ENCODE peak calls at places on chromosomes 11 and 22, in ten cellular contexts. U is upper lobe of right lung, M is A549, R is iPS-NIHi11, P is stomach, W is fibroblast of the conjunctiva, J is posterior vena cava, V is astrocyte of the hippocampus, Y is foreskin fibroblast, H is NCI-H345. S is an unnamed sample.

GRCh38 chr11:93784935-93785360 is 866 bp downstream of the MED17 start:
- DNase-seq in R (peak), H (peak), W (no peak), U (no peak), M (no peak), J (no peak), P (no peak), Y (peak), V (no peak), S (no peak)

GRCh38 chr11:55714982-55715888 is 53.2 kb downstream of the OR4C6 start:
- DNase-seq in P (no peak), J (no peak), R (no peak), Y (no peak), V (no peak), W (no peak), M (peak), U (no peak), H (no peak), S (no peak)

GRCh38 chr11:125892071-125892470 is 4.6 kb downstream of the HYLS1 start:
- DNase-seq in H (no peak), W (no peak), M (peak), J (no peak), Y (peak), V (peak), R (no peak), P (no peak), U (no peak), S (no peak)

GRCh38 chr11:14873632-14874031 is 18.4 kb downstream of the CYP2R1 start:
- DNase-seq in M (no peak), U (no peak), H (no peak), J (no peak), V (no peak), Y (no peak), W (no peak), P (no peak), R (no peak), S (no peak)

GRCh38 chr11:40274017-40274416 is 1185.4 kb downstream of the LRRC4C start:
- DNase-seq in U (no peak), W (no peak), J (no peak), Y (no peak), P (no peak), H (no peak), M (no peak), R (no peak), V (peak), S (no peak)

GRCh38 chr22:50361688-50362087 is 18.6 kb downstream of the PPP6R2 start:
- DNase-seq in U (no peak), W (no peak), J (no peak), M (no peak), V (no peak), Y (no peak), P (no peak), R (no peak), H (no peak), S (no peak)

GRCh38 chr22:49598338-49598737 is 229.3 kb downstream of the BRD1 start:
- DNase-seq in Y (no peak), R (no peak), U (peak), M (no peak), J (no peak), H (no peak), W (no peak), P (no peak), V (no peak), S (no peak)

GRCh38 chr11:1691878-1692707 is 4.9 kb upstream of the KRTAP5-6 start:
- DNase-seq in W (no peak), H (no peak), J (no peak), R (no peak), P (no peak), M (no peak), Y (no peak), U (no peak), V (no peak), S (no peak)

GRCh38 chr22:43066844-43067385 is 22.3 kb downstream of the TTLL1 start:
- DNase-seq in H (no peak), M (no peak), R (no peak), V (peak), J (no peak), W (no peak), U (no peak), P (no peak), Y (peak), S (no peak)

GRCh38 chr11:66251811-66252210 is 16.6 kb upstream of the RAB1B start:
- DNase-seq in U (no peak), R (no peak), J (no peak), M (no peak), P (no peak), W (no peak), Y (no peak), H (no peak), V (no peak), S (no peak)

GRCh38 chr22:35642305-35642741 is 5.9 kb upstream of the APOL6 start:
- DNase-seq in M (no peak), V (no peak), J (no peak), H (no peak), P (no peak), R (no peak), U (no peak), Y (peak), W (no peak), S (no peak)

GRCh38 chr11:90434858-90435257 is 212.0 kb upstream of the CHORDC1 start:
- DNase-seq in V (no peak), M (peak), R (peak), J (no peak), P (no peak), U (no peak), H (no peak), Y (no peak), W (no peak), S (no peak)

GRCh38 chr22:30386960-30387848 is at the start of gene RNF215:
- DNase-seq in P (peak), R (peak), H (peak), Y (peak), U (peak), V (peak), J (peak), M (peak), W (peak), S (no peak)

GRCh38 chr22:38177926-38178604 is 3.6 kb downstream of the PLA2G6 start:
- DNase-seq in W (peak), M (peak), H (peak), U (no peak), V (peak), Y (peak), J (peak), P (peak), R (peak), S (no peak)

GRCh38 chr11:19957301-19957985 is 202.8 kb downstream of the DBX1 start:
- DNase-seq in P (no peak), H (no peak), Y (no peak), J (no peak), V (no peak), R (no peak), M (no peak), U (no peak), W (no peak), S (no peak)

S was measured in GM12878.